ENCODE peak calls at places on chromosome 15, in nine cellular contexts. One of them, this sample, is unnamed.

GRCh38 chr15:39287322-39288195 is 293.3 kb upstream of the THBS1 start:
- DNase-seq in pancreas: no peak
- DNase-seq in GM23338: no peak
- DNase-seq in Calu3: no peak
- DNase-seq in glutamatergic neuron: no peak
- DNase-seq in astrocyte of the spinal cord: peak
- DNase-seq in ascending aorta: no peak
- DNase-seq in activated B cell treated with CpG ODN at 0.5 μM for 24 hours: no peak
- DNase-seq in left lung: no peak
- DNase-seq in this sample: no peak

GRCh38 chr15:77632760-77633133 is at the start of gene LINGO1:
- DNase-seq in pancreas: peak
- DNase-seq in GM23338: peak
- DNase-seq in Calu3: peak
- DNase-seq in glutamatergic neuron: peak
- DNase-seq in astrocyte of the spinal cord: no peak
- DNase-seq in ascending aorta: no peak
- DNase-seq in activated B cell treated with CpG ODN at 0.5 μM for 24 hours: no peak
- DNase-seq in left lung: no peak
- DNase-seq in this sample: no peak

GRCh38 chr15:76994971-76995945 is at the start of gene PSTPIP1:
- DNase-seq in pancreas: no peak
- DNase-seq in GM23338: no peak
- DNase-seq in Calu3: no peak
- DNase-seq in glutamatergic neuron: peak
- DNase-seq in astrocyte of the spinal cord: no peak
- DNase-seq in ascending aorta: no peak
- DNase-seq in activated B cell treated with CpG ODN at 0.5 μM for 24 hours: peak
- DNase-seq in left lung: peak
- DNase-seq in this sample: peak

GRCh38 chr15:90099868-90100854 is 2.1 kb downstream of the IDH2 start:
- DNase-seq in pancreas: peak
- DNase-seq in GM23338: no peak
- DNase-seq in Calu3: no peak
- DNase-seq in glutamatergic neuron: no peak
- DNase-seq in astrocyte of the spinal cord: peak
- DNase-seq in ascending aorta: no peak
- DNase-seq in activated B cell treated with CpG ODN at 0.5 μM for 24 hours: no peak
- DNase-seq in left lung: no peak
- DNase-seq in this sample: no peak

GRCh38 chr15:88636039-88636438 is 2.8 kb upstream of the ISG20 start:
- DNase-seq in pancreas: peak
- DNase-seq in GM23338: peak
- DNase-seq in Calu3: peak
- DNase-seq in glutamatergic neuron: no peak
- DNase-seq in astrocyte of the spinal cord: no peak
- DNase-seq in ascending aorta: no peak
- DNase-seq in activated B cell treated with CpG ODN at 0.5 μM for 24 hours: no peak
- DNase-seq in left lung: no peak
- DNase-seq in this sample: peak

GRCh38 chr15:45795487-45796069 is 160.7 kb downstream of the SQOR start:
- DNase-seq in pancreas: peak
- DNase-seq in GM23338: peak
- DNase-seq in Calu3: peak
- DNase-seq in glutamatergic neuron: no peak
- DNase-seq in astrocyte of the spinal cord: peak
- DNase-seq in ascending aorta: no peak
- DNase-seq in activated B cell treated with CpG ODN at 0.5 μM for 24 hours: no peak
- DNase-seq in left lung: no peak
- DNase-seq in this sample: no peak

GRCh38 chr15:54280726-54281125 is 302.5 kb downstream of the UNC13C start:
- DNase-seq in pancreas: no peak
- DNase-seq in GM23338: no peak
- DNase-seq in Calu3: no peak
- DNase-seq in glutamatergic neuron: no peak
- DNase-seq in astrocyte of the spinal cord: no peak
- DNase-seq in ascending aorta: no peak
- DNase-seq in activated B cell treated with CpG ODN at 0.5 μM for 24 hours: no peak
- DNase-seq in left lung: no peak
- DNase-seq in this sample: no peak

GRCh38 chr15:67116742-67117141 is 51.3 kb downstream of the SMAD3 start:
- DNase-seq in pancreas: no peak
- DNase-seq in GM23338: no peak
- DNase-seq in Calu3: no peak
- DNase-seq in glutamatergic neuron: no peak
- DNase-seq in astrocyte of the spinal cord: no peak
- DNase-seq in ascending aorta: no peak
- DNase-seq in activated B cell treated with CpG ODN at 0.5 μM for 24 hours: no peak
- DNase-seq in left lung: no peak
- DNase-seq in this sample: no peak

GRCh38 chr15:45187894-45188830 is at the start of gene SHF:
- DNase-seq in pancreas: no peak
- DNase-seq in GM23338: peak
- DNase-seq in Calu3: no peak
- DNase-seq in glutamatergic neuron: peak
- DNase-seq in astrocyte of the spinal cord: peak
- DNase-seq in ascending aorta: no peak
- DNase-seq in activated B cell treated with CpG ODN at 0.5 μM for 24 hours: peak
- DNase-seq in left lung: peak
- DNase-seq in this sample: no peak

GRCh38 chr15:23372284-23372683 is 17.7 kb downstream of the GOLGA8S start:
- DNase-seq in pancreas: no peak
- DNase-seq in GM23338: peak
- DNase-seq in Calu3: no peak
- DNase-seq in glutamatergic neuron: no peak
- DNase-seq in astrocyte of the spinal cord: peak
- DNase-seq in ascending aorta: peak
- DNase-seq in activated B cell treated with CpG ODN at 0.5 μM for 24 hours: no peak
- DNase-seq in left lung: no peak
- DNase-seq in this sample: no peak

GRCh38 chr15:66707310-66708160 is 5.5 kb downstream of the SMAD6 start:
- DNase-seq in pancreas: no peak
- DNase-seq in GM23338: peak
- DNase-seq in Calu3: peak
- DNase-seq in glutamatergic neuron: peak
- DNase-seq in astrocyte of the spinal cord: peak
- DNase-seq in ascending aorta: no peak
- DNase-seq in activated B cell treated with CpG ODN at 0.5 μM for 24 hours: no peak
- DNase-seq in left lung: no peak
- DNase-seq in this sample: no peak

GRCh38 chr15:60580650-60581415 is 101.9 kb upstream of the ICE2 start:
- DNase-seq in pancreas: no peak
- DNase-seq in GM23338: peak
- DNase-seq in Calu3: no peak
- DNase-seq in glutamatergic neuron: no peak
- DNase-seq in astrocyte of the spinal cord: peak
- DNase-seq in ascending aorta: no peak
- DNase-seq in activated B cell treated with CpG ODN at 0.5 μM for 24 hours: no peak
- DNase-seq in left lung: no peak
- DNase-seq in this sample: no peak

GRCh38 chr15:75902129-75902557 is 1.5 kb upstream of the FBXO22 start:
- DNase-seq in pancreas: no peak
- DNase-seq in GM23338: peak
- DNase-seq in Calu3: no peak
- DNase-seq in glutamatergic neuron: peak
- DNase-seq in astrocyte of the spinal cord: no peak
- DNase-seq in ascending aorta: no peak
- DNase-seq in activated B cell treated with CpG ODN at 0.5 μM for 24 hours: no peak
- DNase-seq in left lung: no peak
- DNase-seq in this sample: no peak

GRCh38 chr15:69303337-69304175 is 4.8 kb downstream of the PAQR5 start:
- DNase-seq in pancreas: no peak
- DNase-seq in GM23338: peak
- DNase-seq in Calu3: no peak
- DNase-seq in glutamatergic neuron: no peak
- DNase-seq in astrocyte of the spinal cord: no peak
- DNase-seq in ascending aorta: no peak
- DNase-seq in activated B cell treated with CpG ODN at 0.5 μM for 24 hours: no peak
- DNase-seq in left lung: no peak
- DNase-seq in this sample: no peak
- TF ChIP-seq CTCF in pancreas: no peak
- TF ChIP-seq CTCF in GM23338: peak
- TF ChIP-seq CTCF in Calu3: no peak
- TF ChIP-seq CTCF in glutamatergic neuron: no peak
- TF ChIP-seq CTCF in astrocyte of the spinal cord: no peak
- TF ChIP-seq CTCF in ascending aorta: no peak
- TF ChIP-seq CTCF in activated B cell treated with CpG ODN at 0.5 μM for 24 hours: no peak
- TF ChIP-seq CTCF in left lung: no peak
- TF ChIP-seq CTCF in this sample: no peak

GRCh38 chr15:98174286-98174685 is 213.8 kb downstream of the ARRDC4 start:
- DNase-seq in pancreas: no peak
- DNase-seq in GM23338: peak
- DNase-seq in Calu3: no peak
- DNase-seq in glutamatergic neuron: no peak
- DNase-seq in astrocyte of the spinal cord: no peak
- DNase-seq in ascending aorta: no peak
- DNase-seq in activated B cell treated with CpG ODN at 0.5 μM for 24 hours: no peak
- DNase-seq in left lung: no peak
- DNase-seq in this sample: no peak
- TF ChIP-seq CTCF in pancreas: no peak
- TF ChIP-seq CTCF in GM23338: no peak
- TF ChIP-seq CTCF in Calu3: no peak
- TF ChIP-seq CTCF in glutamatergic neuron: no peak
- TF ChIP-seq CTCF in astrocyte of the spinal cord: no peak
- TF ChIP-seq CTCF in ascending aorta: no peak
- TF ChIP-seq CTCF in activated B cell treated with CpG ODN at 0.5 μM for 24 hours: no peak
- TF ChIP-seq CTCF in left lung: no peak
- TF ChIP-seq CTCF in this sample: no peak

GRCh38 chr15:56242576-56243116 is 1.0 kb downstream of the RFX7 start:
- DNase-seq in pancreas: no peak
- DNase-seq in GM23338: no peak
- DNase-seq in Calu3: no peak
- DNase-seq in glutamatergic neuron: peak
- DNase-seq in astrocyte of the spinal cord: peak
- DNase-seq in ascending aorta: no peak
- DNase-seq in activated B cell treated with CpG ODN at 0.5 μM for 24 hours: no peak
- DNase-seq in left lung: no peak
- DNase-seq in this sample: no peak

GRCh38 chr15:56244811-56245576 is 1.3 kb upstream of the RFX7 start:
- DNase-seq in pancreas: peak
- DNase-seq in GM23338: peak
- DNase-seq in Calu3: peak
- DNase-seq in glutamatergic neuron: peak
- DNase-seq in astrocyte of the spinal cord: no peak
- DNase-seq in ascending aorta: no peak
- DNase-seq in activated B cell treated with CpG ODN at 0.5 μM for 24 hours: peak
- DNase-seq in left lung: no peak
- DNase-seq in this sample: no peak

GRCh38 chr15:56243117-56243773 is 434 bp downstream of the RFX7 start:
- DNase-seq in pancreas: peak
- DNase-seq in GM23338: peak
- DNase-seq in Calu3: peak
- DNase-seq in glutamatergic neuron: peak
- DNase-seq in astrocyte of the spinal cord: peak
- DNase-seq in ascending aorta: peak
- DNase-seq in activated B cell treated with CpG ODN at 0.5 μM for 24 hours: peak
- DNase-seq in left lung: peak
- DNase-seq in this sample: peak

GRCh38 chr15:56244237-56244810 is 645 bp upstream of the RFX7 start:
- DNase-seq in pancreas: peak
- DNase-seq in GM23338: peak
- DNase-seq in Calu3: peak
- DNase-seq in glutamatergic neuron: peak
- DNase-seq in astrocyte of the spinal cord: peak
- DNase-seq in ascending aorta: peak
- DNase-seq in activated B cell treated with CpG ODN at 0.5 μM for 24 hours: peak
- DNase-seq in left lung: peak
- DNase-seq in this sample: no peak

DNA sequence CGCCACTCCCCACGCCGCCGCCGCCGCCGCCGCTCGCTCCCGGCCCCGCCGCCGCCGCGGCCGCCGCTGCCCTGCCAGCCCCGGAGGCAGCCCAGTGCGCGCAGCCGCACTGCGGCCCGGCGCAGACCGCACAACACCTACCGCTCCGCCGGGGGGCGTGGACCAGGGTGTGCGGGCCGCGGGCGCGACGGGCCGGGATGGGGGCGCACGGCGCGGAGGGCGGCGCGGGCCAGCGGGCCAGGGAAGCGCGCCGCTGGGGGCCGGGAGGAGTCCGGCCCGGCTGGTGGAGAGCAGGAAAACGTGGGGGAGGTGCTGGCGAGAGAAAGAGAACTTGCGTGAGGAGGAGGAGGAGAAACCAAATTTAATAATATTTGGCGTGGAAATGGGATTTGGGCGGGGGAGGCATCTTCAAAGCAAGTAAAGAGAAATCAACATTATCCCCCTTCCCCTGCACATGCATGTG is at the start of gene RFX7:
- DNase-seq in pancreas: peak
- DNase-seq in GM23338: peak
- DNase-seq in Calu3: peak
- DNase-seq in glutamatergic neuron: peak
- DNase-seq in astrocyte of the spinal cord: peak
- DNase-seq in ascending aorta: peak
- DNase-seq in activated B cell treated with CpG ODN at 0.5 μM for 24 hours: peak
- DNase-seq in left lung: peak
- DNase-seq in this sample: peak
- TF ChIP-seq CTCF in pancreas: no peak
- TF ChIP-seq CTCF in GM23338: no peak
- TF ChIP-seq CTCF in Calu3: no peak
- TF ChIP-seq CTCF in glutamatergic neuron: no peak
- TF ChIP-seq CTCF in astrocyte of the spinal cord: no peak
- TF ChIP-seq CTCF in ascending aorta: no peak
- TF ChIP-seq CTCF in activated B cell treated with CpG ODN at 0.5 μM for 24 hours: no peak
- TF ChIP-seq CTCF in left lung: no peak
- TF ChIP-seq CTCF in this sample: no peak

GRCh38 chr15:25690673-25691543 is 172.2 kb downstream of the ATP10A start:
- DNase-seq in pancreas: no peak
- DNase-seq in GM23338: no peak
- DNase-seq in Calu3: no peak
- DNase-seq in glutamatergic neuron: no peak
- DNase-seq in astrocyte of the spinal cord: peak
- DNase-seq in ascending aorta: no peak
- DNase-seq in activated B cell treated with CpG ODN at 0.5 μM for 24 hours: no peak
- DNase-seq in left lung: peak
- DNase-seq in this sample: no peak

GRCh38 chr15:25693321-25694237 is 169.5 kb downstream of the ATP10A start:
- DNase-seq in pancreas: no peak
- DNase-seq in GM23338: peak
- DNase-seq in Calu3: peak
- DNase-seq in glutamatergic neuron: peak
- DNase-seq in astrocyte of the spinal cord: peak
- DNase-seq in ascending aorta: no peak
- DNase-seq in activated B cell treated with CpG ODN at 0.5 μM for 24 hours: no peak
- DNase-seq in left lung: no peak
- DNase-seq in this sample: no peak

GRCh38 chr15:25694238-25694584 is 168.9 kb downstream of the ATP10A start:
- DNase-seq in pancreas: no peak
- DNase-seq in GM23338: no peak
- DNase-seq in Calu3: no peak
- DNase-seq in glutamatergic neuron: no peak
- DNase-seq in astrocyte of the spinal cord: no peak
- DNase-seq in ascending aorta: no peak
- DNase-seq in activated B cell treated with CpG ODN at 0.5 μM for 24 hours: no peak
- DNase-seq in left lung: no peak
- DNase-seq in this sample: no peak

GRCh38 chr15:25689592-25689991 is 173.5 kb downstream of the ATP10A start:
- DNase-seq in pancreas: no peak
- DNase-seq in GM23338: peak
- DNase-seq in Calu3: no peak
- DNase-seq in glutamatergic neuron: no peak
- DNase-seq in astrocyte of the spinal cord: no peak
- DNase-seq in ascending aorta: no peak
- DNase-seq in activated B cell treated with CpG ODN at 0.5 μM for 24 hours: no peak
- DNase-seq in left lung: no peak
- DNase-seq in this sample: no peak

GRCh38 chr15:25691544-25692430 is 171.3 kb downstream of the ATP10A start:
- DNase-seq in pancreas: no peak
- DNase-seq in GM23338: peak
- DNase-seq in Calu3: no peak
- DNase-seq in glutamatergic neuron: no peak
- DNase-seq in astrocyte of the spinal cord: peak
- DNase-seq in ascending aorta: no peak
- DNase-seq in activated B cell treated with CpG ODN at 0.5 μM for 24 hours: no peak
- DNase-seq in left lung: no peak
- DNase-seq in this sample: no peak
- TF ChIP-seq CTCF in pancreas: no peak
- TF ChIP-seq CTCF in GM23338: peak
- TF ChIP-seq CTCF in Calu3: no peak
- TF ChIP-seq CTCF in glutamatergic neuron: no peak
- TF ChIP-seq CTCF in astrocyte of the spinal cord: peak
- TF ChIP-seq CTCF in ascending aorta: peak
- TF ChIP-seq CTCF in activated B cell treated with CpG ODN at 0.5 μM for 24 hours: no peak
- TF ChIP-seq CTCF in left lung: no peak
- TF ChIP-seq CTCF in this sample: no peak